ENCODE peak calls at places on chromosomes 12 and 14, in five cellular contexts. One of them, this sample, is unnamed.
A peak's percentile ranks its signal among the peaks of the same experiment; 100 is the strongest.

GRCh38 chr14:75041613-75042012 is 9.7 kb downstream of the MLH3 start:
- DNase-seq in Karpas-422: no peak
- DNase-seq in heart left ventricle: no peak
- DNase-seq in tibial artery: no peak
- DNase-seq in CD4-positive, alpha-beta T cell: no peak
- DNase-seq in this sample: no peak

GRCh38 chr12:55743131-55743921 is 404 bp downstream of the GDF11 start:
- DNase-seq in heart left ventricle: peak; percentile 61
- DNase-seq in Karpas-422: peak; percentile 85
- DNase-seq in tibial artery: peak; percentile 69
- DNase-seq in CD4-positive, alpha-beta T cell: peak; percentile 60
- DNase-seq in this sample: no peak

GRCh38 chr14:58697927-58698641 is 60.3 kb downstream of the DACT1 start:
- DNase-seq in heart left ventricle: no peak
- DNase-seq in tibial artery: no peak
- DNase-seq in CD4-positive, alpha-beta T cell: no peak
- DNase-seq in Karpas-422: no peak
- DNase-seq in this sample: no peak

GRCh38 chr12:128629979-128630378 is 193.8 kb downstream of the SLC15A4 start:
- DNase-seq in tibial artery: no peak
- DNase-seq in CD4-positive, alpha-beta T cell: no peak
- DNase-seq in heart left ventricle: no peak
- DNase-seq in Karpas-422: no peak
- DNase-seq in this sample: no peak

GRCh38 chr12:53324113-53324778 is 2.8 kb upstream of the AAAS start:
- DNase-seq in CD4-positive, alpha-beta T cell: peak; percentile 47
- DNase-seq in tibial artery: no peak
- DNase-seq in Karpas-422: peak; percentile 87
- DNase-seq in heart left ventricle: peak; percentile 43
- DNase-seq in this sample: no peak

GRCh38 chr14:70893842-70894237 is 13.4 kb upstream of the PCNX1 start:
- DNase-seq in heart left ventricle: no peak
- DNase-seq in tibial artery: no peak
- DNase-seq in Karpas-422: no peak
- DNase-seq in CD4-positive, alpha-beta T cell: no peak
- DNase-seq in this sample: no peak

GRCh38 chr14:73173092-73173735 is 36.9 kb downstream of the PSEN1 start:
- DNase-seq in heart left ventricle: no peak
- DNase-seq in Karpas-422: peak; percentile 88
- DNase-seq in tibial artery: no peak
- DNase-seq in CD4-positive, alpha-beta T cell: no peak
- DNase-seq in this sample: no peak

GRCh38 chr14:24224618-24225071 is 7.5 kb downstream of the NEDD8 start:
- DNase-seq in tibial artery: peak; percentile 20
- DNase-seq in Karpas-422: no peak
- DNase-seq in CD4-positive, alpha-beta T cell: no peak
- DNase-seq in heart left ventricle: no peak
- DNase-seq in this sample: no peak

GRCh38 chr12:72632286-72632685 is 360.1 kb downstream of the TRHDE start:
- DNase-seq in heart left ventricle: no peak
- DNase-seq in tibial artery: no peak
- DNase-seq in Karpas-422: no peak
- DNase-seq in CD4-positive, alpha-beta T cell: no peak
- DNase-seq in this sample: no peak

GRCh38 chr12:103495783-103496456 is at the start of gene C12orf42:
- DNase-seq in Karpas-422: no peak
- DNase-seq in CD4-positive, alpha-beta T cell: no peak
- DNase-seq in tibial artery: no peak
- DNase-seq in heart left ventricle: no peak
- DNase-seq in this sample: no peak

GRCh38 chr12:68428211-68428610 is 96.0 kb upstream of the MDM1 start:
- DNase-seq in tibial artery: no peak
- DNase-seq in CD4-positive, alpha-beta T cell: no peak
- DNase-seq in heart left ventricle: no peak
- DNase-seq in Karpas-422: no peak
- DNase-seq in this sample: no peak

GRCh38 chr12:90959538-90960139 is 4.7 kb upstream of the CCER1 start:
- DNase-seq in heart left ventricle: no peak
- DNase-seq in tibial artery: no peak
- DNase-seq in Karpas-422: peak; percentile 82
- DNase-seq in CD4-positive, alpha-beta T cell: peak; percentile 5
- DNase-seq in this sample: peak; percentile 24

GRCh38 chr14:92503756-92504491 is 9.7 kb upstream of the RIN3 start:
- DNase-seq in CD4-positive, alpha-beta T cell: no peak
- DNase-seq in heart left ventricle: no peak
- DNase-seq in tibial artery: peak; percentile 1
- DNase-seq in Karpas-422: no peak
- DNase-seq in this sample: no peak

GRCh38 chr14:72439707-72440106 is 454.2 kb downstream of the DPF3 start:
- DNase-seq in tibial artery: no peak
- DNase-seq in CD4-positive, alpha-beta T cell: no peak
- DNase-seq in Karpas-422: no peak
- DNase-seq in heart left ventricle: no peak
- DNase-seq in this sample: no peak

GRCh38 chr14:74491952-74492351 is 1.2 kb downstream of the NPC2 start:
- DNase-seq in heart left ventricle: no peak
- DNase-seq in CD4-positive, alpha-beta T cell: no peak
- DNase-seq in tibial artery: no peak
- DNase-seq in Karpas-422: peak; percentile 81
- DNase-seq in this sample: no peak

GRCh38 chr12:1305063-1305434 is 289.3 kb downstream of the FBXL14 start:
- DNase-seq in CD4-positive, alpha-beta T cell: no peak
- DNase-seq in Karpas-422: no peak
- DNase-seq in tibial artery: no peak
- DNase-seq in heart left ventricle: peak; percentile 29
- DNase-seq in this sample: no peak

GRCh38 chr14:77872971-77873370 is 73.1 kb downstream of the ADCK1 start:
- DNase-seq in tibial artery: no peak
- DNase-seq in heart left ventricle: no peak
- DNase-seq in CD4-positive, alpha-beta T cell: no peak
- DNase-seq in Karpas-422: no peak
- DNase-seq in this sample: no peak

GRCh38 chr12:126719886-126720666 is 1546.9 kb upstream of the TMEM132C start:
- DNase-seq in CD4-positive, alpha-beta T cell: no peak
- DNase-seq in Karpas-422: no peak
- DNase-seq in tibial artery: no peak
- DNase-seq in heart left ventricle: no peak
- DNase-seq in this sample: no peak

GRCh38 chr12:103884316-103884715 is 43.3 kb upstream of the NT5DC3 start:
- DNase-seq in heart left ventricle: no peak
- DNase-seq in CD4-positive, alpha-beta T cell: peak; percentile 50
- DNase-seq in tibial artery: no peak
- DNase-seq in Karpas-422: peak; percentile 74
- DNase-seq in this sample: no peak

GRCh38 chr14:65792208-65792905 is 379.8 kb downstream of the FUT8 start:
- DNase-seq in CD4-positive, alpha-beta T cell: no peak
- DNase-seq in tibial artery: no peak
- DNase-seq in heart left ventricle: no peak
- DNase-seq in Karpas-422: no peak
- DNase-seq in this sample: no peak

GRCh38 chr14:99747582-99748330 is 45.5 kb upstream of the EML1 start:
- DNase-seq in Karpas-422: no peak
- DNase-seq in tibial artery: no peak
- DNase-seq in heart left ventricle: no peak
- DNase-seq in CD4-positive, alpha-beta T cell: no peak
- DNase-seq in this sample: no peak

GRCh38 chr12:82723093-82723492 is 36.4 kb downstream of the TMTC2 start:
- DNase-seq in CD4-positive, alpha-beta T cell: no peak
- DNase-seq in Karpas-422: no peak
- DNase-seq in tibial artery: no peak
- DNase-seq in heart left ventricle: no peak
- DNase-seq in this sample: no peak

GRCh38 chr12:56723889-56724659 is 1.0 kb downstream of the NACA start:
- DNase-seq in tibial artery: peak; percentile 79
- DNase-seq in heart left ventricle: peak; percentile 68
- DNase-seq in Karpas-422: no peak
- DNase-seq in CD4-positive, alpha-beta T cell: no peak
- DNase-seq in this sample: no peak

GRCh38 chr14:64804754-64805260 is 74.9 kb downstream of the SPTB start:
- DNase-seq in Karpas-422: no peak
- DNase-seq in tibial artery: peak; percentile 16
- DNase-seq in heart left ventricle: no peak
- DNase-seq in CD4-positive, alpha-beta T cell: no peak
- DNase-seq in this sample: no peak

DNA sequence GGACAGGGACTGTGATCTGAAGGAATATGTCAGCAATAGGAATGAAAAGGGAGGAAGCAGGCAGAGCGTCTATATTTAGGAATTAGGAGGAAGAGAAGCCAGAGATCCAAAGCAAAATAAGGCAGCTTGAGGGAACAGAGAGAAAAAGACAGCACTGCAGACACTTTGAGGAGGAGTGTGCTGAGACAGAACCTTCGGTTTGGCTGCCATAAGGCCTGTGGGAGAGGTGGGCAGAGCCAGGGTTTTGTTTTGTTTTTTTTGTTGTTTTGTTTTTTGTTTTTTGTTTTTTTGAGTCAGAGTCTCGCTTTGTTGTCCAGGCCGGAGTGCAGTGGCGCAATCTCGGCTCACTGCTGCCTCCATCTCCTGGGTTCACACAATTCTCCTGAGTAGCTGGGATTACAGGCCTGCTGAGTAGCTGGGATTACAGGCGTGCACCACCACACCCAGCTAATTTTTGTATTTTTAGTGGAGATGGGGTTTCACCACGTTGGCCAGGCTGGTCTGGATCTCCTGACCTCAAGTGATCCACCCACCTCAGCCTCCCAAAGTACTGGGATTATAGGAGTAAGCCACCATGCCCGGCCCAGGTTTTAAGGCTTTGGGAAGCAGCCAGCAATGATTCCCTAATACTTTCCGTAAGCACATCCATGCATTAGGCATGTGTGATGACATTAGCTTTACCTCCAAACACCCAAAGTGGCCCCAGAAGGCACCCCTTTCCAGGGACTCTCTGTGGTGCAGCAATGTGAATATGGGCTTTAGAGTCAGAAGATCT is 153.2 kb downstream of the ZFP36L1 start:
- DNase-seq in heart left ventricle: no peak
- DNase-seq in CD4-positive, alpha-beta T cell: no peak
- DNase-seq in tibial artery: peak; percentile 48
- DNase-seq in Karpas-422: no peak
- DNase-seq in this sample: no peak
- H3K27ac ChIP-seq in heart left ventricle: peak overlapping the region; percentile 63
- H3K27ac ChIP-seq in CD4-positive, alpha-beta T cell: no peak overlapping the region
- H3K27ac ChIP-seq in tibial artery: peak overlapping the region; percentile 67
- H3K27ac ChIP-seq in Karpas-422: no peak overlapping the region
- H3K27ac ChIP-seq in this sample: peak overlapping the region; percentile 5

GRCh38 chr12:50246873-50247612 is 36.3 kb downstream of the LIMA1 start:
- DNase-seq in heart left ventricle: peak; percentile 85
- DNase-seq in Karpas-422: no peak
- DNase-seq in CD4-positive, alpha-beta T cell: no peak
- DNase-seq in tibial artery: peak; percentile 89
- DNase-seq in this sample: no peak
- H3K27ac ChIP-seq in heart left ventricle: peak overlapping the region; percentile 83
- H3K27ac ChIP-seq in Karpas-422: no peak overlapping the region
- H3K27ac ChIP-seq in CD4-positive, alpha-beta T cell: no peak overlapping the region
- H3K27ac ChIP-seq in tibial artery: peak overlapping the region; percentile 70
- H3K27ac ChIP-seq in this sample: no peak overlapping the region

GRCh38 chr12:110203546-110203945 is 77.5 kb upstream of the ATP2A2 start:
- DNase-seq in heart left ventricle: no peak
- DNase-seq in Karpas-422: no peak
- DNase-seq in tibial artery: no peak
- DNase-seq in CD4-positive, alpha-beta T cell: no peak
- DNase-seq in this sample: no peak
- H3K27ac ChIP-seq in heart left ventricle: no peak overlapping the region
- H3K27ac ChIP-seq in Karpas-422: no peak overlapping the region
- H3K27ac ChIP-seq in tibial artery: no peak overlapping the region
- H3K27ac ChIP-seq in CD4-positive, alpha-beta T cell: no peak overlapping the region
- H3K27ac ChIP-seq in this sample: no peak overlapping the region

GRCh38 chr12:89450922-89451321 is 73.7 kb downstream of the GALNT4 start:
- DNase-seq in heart left ventricle: no peak
- DNase-seq in tibial artery: no peak
- DNase-seq in CD4-positive, alpha-beta T cell: no peak
- DNase-seq in Karpas-422: no peak
- DNase-seq in this sample: no peak
- H3K27ac ChIP-seq in heart left ventricle: peak overlapping the region; percentile 82
- H3K27ac ChIP-seq in tibial artery: peak overlapping the region; percentile 78
- H3K27ac ChIP-seq in CD4-positive, alpha-beta T cell: no peak overlapping the region
- H3K27ac ChIP-seq in Karpas-422: no peak overlapping the region
- H3K27ac ChIP-seq in this sample: no peak overlapping the region

GRCh38 chr14:68879321-68879781 is 86.5 kb upstream of the ZFP36L1 start:
- DNase-seq in tibial artery: peak; percentile 61
- DNase-seq in CD4-positive, alpha-beta T cell: no peak
- DNase-seq in Karpas-422: no peak
- DNase-seq in heart left ventricle: no peak
- DNase-seq in this sample: no peak

GRCh38 chr14:68879841-68880575 is 87.1 kb upstream of the ZFP36L1 start:
- DNase-seq in tibial artery: peak; percentile 48
- DNase-seq in Karpas-422: no peak
- DNase-seq in heart left ventricle: no peak
- DNase-seq in CD4-positive, alpha-beta T cell: no peak
- DNase-seq in this sample: no peak

GRCh38 chr14:68876976-68877375 is 84.1 kb upstream of the ZFP36L1 start:
- DNase-seq in Karpas-422: no peak
- DNase-seq in tibial artery: peak; percentile 56
- DNase-seq in CD4-positive, alpha-beta T cell: no peak
- DNase-seq in heart left ventricle: no peak
- DNase-seq in this sample: no peak

GRCh38 chr14:68878908-68879307 is 86.0 kb upstream of the ZFP36L1 start:
- DNase-seq in heart left ventricle: no peak
- DNase-seq in CD4-positive, alpha-beta T cell: no peak
- DNase-seq in tibial artery: peak; percentile 67
- DNase-seq in Karpas-422: no peak
- DNase-seq in this sample: no peak

DNA sequence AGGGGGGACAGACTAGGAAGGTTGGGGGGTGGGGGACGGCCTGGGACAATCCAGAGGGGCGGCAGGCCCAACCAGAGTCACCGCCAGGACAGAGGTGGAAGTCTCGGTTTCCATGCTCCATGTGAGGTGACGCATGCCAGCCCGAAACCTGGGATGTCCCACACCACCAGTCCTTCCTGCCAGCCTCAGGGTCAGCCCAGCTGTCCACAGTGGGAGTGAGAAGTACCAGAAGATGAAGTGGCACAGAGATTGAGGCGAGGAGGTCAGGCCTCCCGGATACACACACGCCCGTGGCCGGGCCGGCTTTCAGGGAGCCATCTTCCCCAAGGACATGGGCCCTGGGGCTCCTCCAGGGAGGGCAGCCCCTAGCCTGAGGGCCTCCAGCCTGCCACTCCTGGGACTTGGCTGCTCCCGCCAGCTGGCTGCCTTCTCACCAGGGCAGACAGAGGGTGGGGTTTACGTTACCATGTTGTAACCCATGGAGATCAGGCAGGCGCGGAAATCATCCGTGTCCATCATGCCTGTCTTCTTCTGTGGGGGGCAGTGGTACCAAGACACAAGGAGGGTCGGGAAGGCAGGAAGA is 85.2 kb upstream of the ZFP36L1 start:
- DNase-seq in tibial artery: peak; percentile 66
- DNase-seq in Karpas-422: no peak
- DNase-seq in CD4-positive, alpha-beta T cell: no peak
- DNase-seq in heart left ventricle: no peak
- DNase-seq in this sample: no peak
- H3K27ac ChIP-seq in tibial artery: peak overlapping the region; percentile 21
- H3K27ac ChIP-seq in Karpas-422: no peak overlapping the region
- H3K27ac ChIP-seq in CD4-positive, alpha-beta T cell: no peak overlapping the region
- H3K27ac ChIP-seq in heart left ventricle: no peak overlapping the region
- H3K27ac ChIP-seq in this sample: no peak overlapping the region